ENCODE peak calls at places on chromosome 14, in nine cellular contexts. B is HFF-Myc; C is M059J; I is WTC11; A is NCI-H1417; F is NCI-H2081 treated with DMSO at 0.1 percent for 48 hours; O is stimulated activated CD8-positive, alpha-beta memory T cell treated with anti-CD3 and anti-CD28 coated beads, Interleukin-2, amount 100 ng/mL, for 48 hours; N is GM13976; P is PC-3. Z is an unnamed sample.

GRCh38 chr14:36275741-36276140 is 44.7 kb downstream of the MBIP start:
- DNase-seq in B (no peak), C (no peak), I (no peak), A (peak; percentile 18), F (no peak), O (no peak), N (no peak), P (no peak), Z (no peak)

GRCh38 chr14:96038558-96038919 is 623 bp upstream of the C14orf132 start:
- DNase-seq in B (no peak), C (no peak), I (no peak), A (peak; percentile 63), F (no peak), O (no peak), N (no peak), P (no peak), Z (no peak)

GRCh38 chr14:43503508-43503907 is 1003.6 kb downstream of the FSCB start:
- DNase-seq in B (no peak), C (no peak), I (no peak), A (no peak), F (no peak), O (no peak), N (no peak), P (peak; percentile 45), Z (no peak)

GRCh38 chr14:104421401-104421821 is 158.2 kb upstream of the C14orf180 start:
- DNase-seq in B (no peak), C (no peak), I (no peak), A (no peak), F (no peak), O (no peak), N (no peak), P (no peak), Z (no peak)

GRCh38 chr14:67079836-67080235 is 109.4 kb upstream of the GARIN2 start:
- DNase-seq in B (no peak), C (no peak), I (no peak), A (no peak), F (no peak), O (no peak), N (no peak), P (no peak), Z (no peak)

GRCh38 chr14:75793806-75794205 is 132.8 kb downstream of the TTLL5 start:
- DNase-seq in B (no peak), C (no peak), I (no peak), A (no peak), F (no peak), O (no peak), N (no peak), P (peak; percentile 24), Z (peak; percentile 3)

GRCh38 chr14:67859169-67859749 is 39.7 kb downstream of the RAD51B start:
- DNase-seq in B (no peak), C (no peak), I (no peak), A (no peak), F (no peak), O (no peak), N (no peak), P (no peak), Z (peak; percentile 67)

GRCh38 chr14:102928412-102929348 is 6.2 kb downstream of the AMN start:
- DNase-seq in B (no peak), C (no peak), I (peak; percentile 88), A (peak; percentile 76), F (no peak), O (peak; percentile 61), N (peak; percentile 91), P (no peak), Z (no peak)

GRCh38 chr14:33754264-33754663 is 196.6 kb downstream of the EGLN3 start:
- DNase-seq in B (no peak), C (peak; percentile 85), I (no peak), A (no peak), F (no peak), O (no peak), N (no peak), P (peak; percentile 38), Z (no peak)